ENCODE peak calls at places on chromosomes 4 and X, in six cellular contexts. C, O, B, U, W and X are unnamed samples.

GRCh38 chr4:7301846-7302630 is 109.7 kb downstream of the SORCS2 start:
- DNase-seq in U (no peak), C (peak; percentile 14), W (no peak), B (no peak), O (no peak), X (no peak)

GRCh38 chr4:177441061-177441802 is 1.0 kb downstream of the AGA start:
- DNase-seq in U (no peak), O (peak; percentile 50), B (no peak), C (peak; percentile 48), W (no peak), X (no peak)

GRCh38 chr4:145808021-145808650 is 128.2 kb downstream of the C4orf51 start:
- DNase-seq in U (no peak), W (no peak), C (no peak), B (peak; percentile 95), O (peak; percentile 55), X (no peak)

GRCh38 chr4:127781303-127782024 is 658 bp upstream of the HSPA4L start:
- DNase-seq in C (peak; percentile 83), O (peak; percentile 73), B (peak; percentile 19), W (no peak), U (no peak), X (no peak)

GRCh38 chr4:139018501-139018900 is 2.9 kb downstream of the NOCT start:
- DNase-seq in U (no peak), C (no peak), W (no peak), B (peak; percentile 26), O (no peak), X (no peak)

GRCh38 chrX:154064637-154065435 is 32.7 kb downstream of the MECP2 start:
- DNase-seq in U (no peak), C (no peak), W (no peak), O (no peak), B (no peak), X (no peak)

GRCh38 chr4:86432552-86433134 is 72.8 kb upstream of the MAPK10 start:
- DNase-seq in W (no peak), C (no peak), O (no peak), B (no peak), U (no peak), X (no peak)

GRCh38 chrX:8868070-8868795 is 67.0 kb upstream of the FAM9A start:
- DNase-seq in U (no peak), B (peak; percentile 71), O (no peak), W (no peak), C (no peak), X (no peak)

GRCh38 chr4:4425119-4425690 is 38.3 kb downstream of the NSG1 start:
- DNase-seq in U (no peak), O (no peak), B (no peak), C (no peak), W (no peak), X (peak; percentile 22)

GRCh38 chr4:35106091-35106734 is 1138.1 kb downstream of the ARAP2 start:
- DNase-seq in B (no peak), W (no peak), O (no peak), U (peak; percentile 87), C (no peak), X (no peak)

GRCh38 chr4:149885896-149886295 is 70.3 kb upstream of the IQCM start:
- DNase-seq in B (peak; percentile 85), U (no peak), W (no peak), O (no peak), C (no peak), X (no peak)

GRCh38 chrX:9352683-9353430 is 112.0 kb upstream of the TBL1X start:
- DNase-seq in W (no peak), O (no peak), U (no peak), B (peak; percentile 37), C (no peak), X (no peak)

GRCh38 chr4:98522603-98523395 is 135.6 kb downstream of the TSPAN5 start:
- DNase-seq in C (no peak), U (no peak), O (no peak), W (no peak), B (peak; percentile 89), X (no peak)

GRCh38 chr4:14906805-14907204 is 95.5 kb upstream of the CPEB2 start:
- DNase-seq in B (no peak), W (no peak), O (no peak), U (no peak), C (no peak), X (no peak)

GRCh38 chrX:134603806-134604700 is 54.2 kb downstream of the PLAC1 start:
- DNase-seq in B (peak; percentile 80), O (peak; percentile 9), C (no peak), U (no peak), W (no peak), X (no peak)

GRCh38 chrX:78199851-78200250 is 60.4 kb upstream of the TAF9B start:
- DNase-seq in O (peak; percentile 3), B (no peak), C (no peak), U (no peak), W (no peak), X (no peak)

GRCh38 chrX:72002886-72003285 is 92.2 kb downstream of the NHSL2 start:
- DNase-seq in C (no peak), W (no peak), O (no peak), B (no peak), U (no peak), X (peak; percentile 14)

GRCh38 chr4:26141916-26142638 is 178.7 kb upstream of the RBPJ start:
- DNase-seq in U (no peak), O (no peak), B (peak; percentile 36), W (no peak), C (peak; percentile 63), X (no peak)

GRCh38 chrX:111199505-111199904 is 70.8 kb downstream of the CAPN6 start:
- DNase-seq in B (no peak), W (no peak), C (no peak), O (no peak), U (no peak), X (no peak)

GRCh38 chr4:65653740-65654361 is 16.4 kb downstream of the EPHA5 start:
- DNase-seq in B (no peak), U (no peak), W (no peak), C (no peak), O (no peak), X (no peak)

GRCh38 chr4:48133668-48134444 is at the start of gene TXK:
- DNase-seq in W (no peak), C (no peak), O (no peak), U (no peak), B (no peak), X (no peak)

GRCh38 chrX:115650916-115651315 is 89.9 kb downstream of the PLS3 start:
- DNase-seq in W (no peak), U (no peak), O (peak; percentile 57), C (peak; percentile 36), B (peak; percentile 17), X (no peak)

GRCh38 chr4:189615217-189615663 is 325.4 kb upstream of the FRG1 start:
- DNase-seq in W (no peak), C (no peak), O (no peak), B (no peak), U (no peak), X (no peak)

GRCh38 chr4:135277116-135277979 is 1075.8 kb upstream of the PABPC4L start:
- DNase-seq in W (no peak), O (no peak), U (no peak), B (peak; percentile 68), C (no peak), X (no peak)

GRCh38 chr4:19947349-19947748 is 304.4 kb upstream of the SLIT2 start:
- DNase-seq in O (no peak), U (no peak), B (peak; percentile 78), W (no peak), C (no peak), X (no peak)

GRCh38 chr4:73844352-73844751 is 7.9 kb downstream of the CXCL6 start:
- DNase-seq in C (no peak), W (no peak), O (no peak), U (no peak), B (peak; percentile 57), X (no peak)

GRCh38 chr4:1192091-1192492 is 19.7 kb upstream of the SPON2 start:
- DNase-seq in U (no peak), O (no peak), W (no peak), B (peak; percentile 94), C (no peak), X (peak; percentile 96)